ENCODE peak calls at places on chromosomes 2 and 18, in eight cellular contexts. D is H1, H is ovary, S is kidney epithelial cell, W is IMR-90, O is psoas muscle, N is AG04450, V is colonic mucosa. K is an unnamed sample.

GRCh38 chr2:77007668-77008067 is 514.5 kb downstream of the LRRTM4 start:
- DNase-seq in H (no peak), W (no peak), S (no peak), V (no peak), D (no peak), O (no peak), N (no peak), K (no peak)

GRCh38 chr2:44553456-44553855 is 191.7 kb downstream of the CAMKMT start:
- DNase-seq in V (no peak), H (no peak), S (peak; percentile 14), O (no peak), N (no peak), W (peak; percentile 15), D (no peak), K (no peak)

GRCh38 chr2:201235865-201236811 is 24.2 kb upstream of the CASP8 start:
- DNase-seq in O (peak; percentile 36), D (peak; percentile 56), H (peak; percentile 64), N (peak; percentile 46), W (peak; percentile 78), S (no peak), V (peak; percentile 59), K (peak; percentile 68)

GRCh38 chr2:133773862-133774674 is 205.8 kb upstream of the NCKAP5 start:
- DNase-seq in N (no peak), H (no peak), D (no peak), O (no peak), W (no peak), S (no peak), V (no peak), K (no peak)

GRCh38 chr18:21548647-21549046 is 51.9 kb downstream of the ESCO1 start:
- DNase-seq in W (no peak), N (no peak), H (no peak), D (no peak), S (no peak), V (no peak), O (no peak), K (no peak)

GRCh38 chr2:19126281-19126680 is 232.1 kb downstream of the OSR1 start:
- DNase-seq in H (no peak), S (no peak), O (no peak), W (no peak), V (no peak), N (no peak), D (no peak), K (no peak)

GRCh38 chr2:11748861-11749645 is 2.6 kb downstream of the LPIN1 start:
- DNase-seq in S (no peak), D (no peak), W (no peak), N (no peak), V (no peak), O (no peak), H (no peak), K (no peak)

GRCh38 chr2:38619458-38620164 is 16.9 kb upstream of the HNRNPLL start:
- DNase-seq in V (no peak), D (no peak), H (no peak), W (peak; percentile 67), N (no peak), O (no peak), S (no peak), K (no peak)

GRCh38 chr18:74248189-74248975 is 43.4 kb downstream of the CYB5A start:
- DNase-seq in O (no peak), H (no peak), S (no peak), W (no peak), D (no peak), V (no peak), N (no peak), K (no peak)

GRCh38 chr2:160091381-160091780 is 29.0 kb upstream of the PLA2R1 start:
- DNase-seq in D (no peak), O (no peak), V (no peak), H (no peak), W (peak; percentile 54), N (no peak), S (no peak), K (no peak)

GRCh38 chr2:178449700-178450573 is 1.0 kb downstream of the PRKRA start:
- DNase-seq in N (no peak), H (no peak), O (no peak), V (no peak), D (no peak), S (no peak), W (peak; percentile 11), K (no peak)

GRCh38 chr2:71275939-71276310 is 49.0 kb upstream of the PAIP2B start:
- DNase-seq in D (no peak), W (no peak), H (no peak), N (no peak), S (no peak), V (no peak), O (no peak), K (no peak)

GRCh38 chr2:216918088-216918680 is 58.3 kb upstream of the TNP1 start:
- DNase-seq in O (peak; percentile 49), W (peak; percentile 90), D (no peak), S (peak; percentile 23), H (no peak), N (peak; percentile 41), V (no peak), K (peak; percentile 21)

GRCh38 chr2:241506793-241507429 is 1.5 kb downstream of the STK25 start:
- DNase-seq in W (no peak), O (no peak), S (no peak), H (no peak), D (no peak), V (no peak), N (no peak), K (no peak)

GRCh38 chr2:52810460-52810859 is 957.1 kb upstream of the CHAC2 start:
- DNase-seq in H (no peak), O (no peak), N (no peak), V (no peak), D (no peak), S (peak; percentile 5), W (peak; percentile 49), K (no peak)

GRCh38 chr2:174753038-174753633 is 11.1 kb downstream of the CHRNA1 start:
- DNase-seq in H (no peak), W (no peak), N (no peak), V (no peak), O (no peak), S (no peak), D (no peak), K (no peak)

GRCh38 chr2:153575171-153575853 is 96.8 kb upstream of the RPRM start:
- DNase-seq in O (no peak), W (no peak), S (no peak), N (no peak), V (no peak), H (no peak), D (no peak), K (no peak)

GRCh38 chr2:199144546-199144945 is 313.2 kb downstream of the SATB2 start:
- DNase-seq in S (no peak), D (no peak), O (no peak), N (no peak), W (no peak), H (no peak), V (no peak), K (no peak)

GRCh38 chr2:38427053-38427452 is 50.0 kb upstream of the ATL2 start:
- DNase-seq in N (no peak), H (no peak), W (no peak), S (no peak), D (no peak), V (no peak), O (no peak), K (no peak)

GRCh38 chr2:179218848-179219594 is 45.6 kb downstream of the SESTD1 start:
- DNase-seq in D (no peak), N (peak; percentile 71), H (peak; percentile 55), S (peak; percentile 50), O (peak; percentile 60), W (peak; percentile 87), V (peak; percentile 62), K (peak; percentile 57)

DNA sequence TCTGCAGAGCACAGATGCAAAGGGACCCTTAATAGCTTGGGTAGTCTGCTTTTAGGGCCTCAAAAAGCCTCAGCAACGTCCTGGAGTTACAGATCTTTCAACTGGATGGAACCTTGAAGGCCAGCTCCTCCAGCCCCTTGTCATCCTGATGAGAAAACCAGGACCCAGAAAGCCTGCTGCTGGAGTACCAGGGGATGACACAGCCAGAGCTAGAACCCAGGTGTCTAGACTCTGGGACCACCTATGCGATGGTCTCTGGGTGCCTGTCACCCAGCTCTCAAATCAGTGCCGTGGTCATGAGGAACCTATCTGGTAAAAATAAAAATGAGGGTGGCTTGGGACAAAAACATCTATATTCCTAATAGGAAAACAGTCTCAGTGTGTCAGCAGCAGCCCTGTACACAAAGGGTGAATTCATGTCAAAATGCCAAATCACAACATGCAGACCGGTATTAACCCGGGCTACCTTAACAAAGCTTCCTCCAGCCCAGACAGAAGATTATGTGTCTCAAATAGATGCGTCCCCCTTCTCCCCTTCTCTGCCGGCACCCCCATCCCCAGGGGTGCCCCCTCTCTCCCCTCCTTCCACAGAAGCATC is 28.5 kb downstream of the SMAD7 start:
- DNase-seq in D (no peak), W (no peak), O (no peak), S (no peak), H (no peak), N (no peak), V (peak; percentile 18), K (no peak)
- H3K4me3 ChIP-seq in D (no peak overlapping the region), W (no peak overlapping the region), O (peak overlapping the region; percentile 55), S (no peak overlapping the region), H (peak overlapping the region; percentile 19), N (peak overlapping the region; percentile 37), V (peak overlapping the region; percentile 22), K (peak overlapping the region; percentile 25)

GRCh38 chr2:98293931-98294687 is 52.1 kb upstream of the CNGA3 start:
- DNase-seq in D (no peak), S (no peak), H (no peak), N (no peak), O (no peak), V (no peak), W (no peak), K (no peak)

GRCh38 chr2:98295275-98295674 is 51.0 kb upstream of the CNGA3 start:
- DNase-seq in O (no peak), D (no peak), N (no peak), W (no peak), V (no peak), H (no peak), S (no peak), K (no peak)

GRCh38 chr2:98296435-98296834 is 49.8 kb upstream of the CNGA3 start:
- DNase-seq in S (no peak), W (no peak), D (no peak), N (no peak), O (no peak), V (no peak), H (no peak), K (no peak)

GRCh38 chr2:98294711-98295110 is 51.5 kb upstream of the CNGA3 start:
- DNase-seq in S (no peak), O (no peak), W (no peak), D (no peak), N (no peak), V (no peak), H (no peak), K (no peak)

GRCh38 chr2:98295721-98296414 is 50.4 kb upstream of the CNGA3 start:
- DNase-seq in O (no peak), D (no peak), S (no peak), W (no peak), V (no peak), N (no peak), H (no peak), K (no peak)
- TF ChIP-seq CTCF in O (no peak), D (no peak), S (no peak), W (peak; percentile 12), V (no peak), N (peak; percentile 16), H (no peak), K (no peak)

GRCh38 chr2:39664898-39665591 is 672 bp upstream of the TMEM178A start:
- DNase-seq in D (peak; percentile 73), V (no peak), S (no peak), O (no peak), N (no peak), W (no peak), H (no peak), K (no peak)
- H3K4me3 ChIP-seq in D (peak overlapping the region; percentile 69), V (no peak overlapping the region), S (peak overlapping the region; percentile 12), O (peak overlapping the region; percentile 76), N (no peak overlapping the region), W (no peak overlapping the region), H (peak overlapping the region; percentile 50), K (no peak overlapping the region)

GRCh38 chr2:208315081-208315788 is 49.2 kb downstream of the PIKFYVE start:
- DNase-seq in O (peak; percentile 31), S (no peak), V (no peak), N (no peak), H (no peak), D (no peak), W (peak; percentile 42), K (no peak)
- TF ChIP-seq CTCF in O (no peak), S (no peak), V (no peak), N (no peak), H (no peak), D (no peak), W (no peak), K (no peak)